ENCODE peak calls at places on chromosome 10, in five cellular contexts. R, A, G, M and Y are unnamed samples.

GRCh38 chr10:116113721-116114501 is 159.1 kb downstream of the GFRA1 start:
- DNase-seq in R (peak), A (peak), G (no peak), M (no peak), Y (peak)

GRCh38 chr10:45453639-45454250 is 79.7 kb downstream of the ALOX5 start:
- DNase-seq in R (no peak), A (no peak), G (no peak), M (no peak), Y (no peak)

GRCh38 chr10:71124921-71125748 is 87.2 kb upstream of the UNC5B start:
- DNase-seq in R (no peak), A (no peak), G (no peak), M (no peak), Y (no peak)

GRCh38 chr10:76432274-76433012 is 1001.0 kb downstream of the LRMDA start:
- DNase-seq in R (peak), A (peak), G (peak), M (no peak), Y (no peak)

GRCh38 chr10:103715430-103715829 is 139.9 kb downstream of the SH3PXD2A start:
- DNase-seq in R (peak), A (peak), G (no peak), M (no peak), Y (peak)

GRCh38 chr10:5606321-5606720 is 60.1 kb downstream of the ASB13 start:
- DNase-seq in R (no peak), A (no peak), G (no peak), M (no peak), Y (no peak)

GRCh38 chr10:13349776-13350274 is 1.7 kb upstream of the SEPHS1 start:
- DNase-seq in R (peak), A (peak), G (no peak), M (peak), Y (no peak)

GRCh38 chr10:12376211-12376610 is 26.9 kb downstream of the CAMK1D start:
- DNase-seq in R (no peak), A (no peak), G (no peak), M (no peak), Y (no peak)

GRCh38 chr10:31650010-31650409 is 278.6 kb downstream of the ARHGAP12 start:
- DNase-seq in R (peak), A (peak), G (peak), M (no peak), Y (peak)

GRCh38 chr10:114829160-114829909 is 7.8 kb downstream of the FHIP2A start:
- DNase-seq in R (no peak), A (no peak), G (no peak), M (no peak), Y (no peak)

GRCh38 chr10:80520661-80521488 is 16.8 kb upstream of the SH2D4B start:
- DNase-seq in R (no peak), A (no peak), G (no peak), M (no peak), Y (no peak)

GRCh38 chr10:125955766-125956165 is 59.4 kb downstream of the FANK1 start:
- DNase-seq in R (no peak), A (no peak), G (no peak), M (no peak), Y (no peak)

GRCh38 chr10:15461353-15462108 is 90.4 kb upstream of the FAM171A1 start:
- DNase-seq in R (peak), A (peak), G (peak), M (no peak), Y (peak)

GRCh38 chr10:89213191-89213808 is 6.2 kb upstream of the CH25H start:
- DNase-seq in R (peak), A (peak), G (no peak), M (no peak), Y (no peak)

GRCh38 chr10:3091346-3091787 is 24.0 kb downstream of the PFKP start:
- DNase-seq in R (peak), A (peak), G (no peak), M (no peak), Y (peak)

GRCh38 chr10:387949-388660 is 252.8 kb downstream of the ZMYND11 start:
- DNase-seq in R (no peak), A (no peak), G (no peak), M (peak), Y (no peak)

GRCh38 chr10:75097666-75098285 is 13.7 kb upstream of the SAMD8 start:
- DNase-seq in R (peak), A (peak), G (no peak), M (no peak), Y (no peak)

GRCh38 chr10:15052121-15052520 is 8.4 kb downstream of the OLAH start:
- DNase-seq in R (peak), A (peak), G (no peak), M (no peak), Y (no peak)

GRCh38 chr10:97072851-97073665 is 112.7 kb downstream of the SLIT1 start:
- DNase-seq in R (peak), A (peak), G (peak), M (peak), Y (peak)

GRCh38 chr10:76119515-76119914 is 688.1 kb downstream of the LRMDA start:
- DNase-seq in R (peak), A (peak), G (no peak), M (no peak), Y (peak)

GRCh38 chr10:79404231-79404609 is 41.2 kb downstream of the ZCCHC24 start:
- DNase-seq in R (peak), A (peak), G (no peak), M (no peak), Y (peak)

GRCh38 chr10:4450981-4451501 is 375.0 kb upstream of the AKR1E2 start:
- DNase-seq in R (peak), A (peak), G (peak), M (no peak), Y (peak)

GRCh38 chr10:78553792-78554191 is 515.0 kb upstream of the ZMIZ1 start:
- DNase-seq in R (no peak), A (no peak), G (no peak), M (no peak), Y (no peak)

GRCh38 chr10:78541528-78542470 is 508.1 kb downstream of the RPS24 start:
- DNase-seq in R (peak), A (peak), G (no peak), M (no peak), Y (no peak)

GRCh38 chr10:108861181-108861754 is 1062.0 kb downstream of the XPNPEP1 start:
- DNase-seq in R (no peak), A (no peak), G (no peak), M (no peak), Y (no peak)

GRCh38 chr10:53079283-53079682 is 306.7 kb upstream of the MBL2 start:
- DNase-seq in R (peak), A (no peak), G (no peak), M (no peak), Y (no peak)

GRCh38 chr10:56823849-56824248 is 462.8 kb upstream of the ZWINT start:
- DNase-seq in R (no peak), A (no peak), G (no peak), M (no peak), Y (no peak)

GRCh38 chr10:14036233-14036632 is 294.5 kb downstream of the FRMD4A start:
- DNase-seq in R (no peak), A (no peak), G (no peak), M (no peak), Y (no peak)

GRCh38 chr10:99908512-99908911 is 101.2 kb downstream of the DNMBP start:
- DNase-seq in R (no peak), A (no peak), G (no peak), M (no peak), Y (no peak)

GRCh38 chr10:7969623-7970022 is 84.9 kb upstream of the GATA3 start:
- DNase-seq in R (no peak), A (no peak), G (no peak), M (no peak), Y (no peak)

GRCh38 chr10:24446739-24447138 is 237.8 kb downstream of the KIAA1217 start:
- DNase-seq in R (peak), A (peak), G (peak), M (no peak), Y (no peak)

GRCh38 chr10:55800607-55801241 is 560.3 kb downstream of the ZWINT start:
- DNase-seq in R (no peak), A (no peak), G (no peak), M (no peak), Y (no peak)
- TF ChIP-seq CTCF in R (no peak), A (no peak), G (no peak), M (no peak), Y (no peak)

DNA sequence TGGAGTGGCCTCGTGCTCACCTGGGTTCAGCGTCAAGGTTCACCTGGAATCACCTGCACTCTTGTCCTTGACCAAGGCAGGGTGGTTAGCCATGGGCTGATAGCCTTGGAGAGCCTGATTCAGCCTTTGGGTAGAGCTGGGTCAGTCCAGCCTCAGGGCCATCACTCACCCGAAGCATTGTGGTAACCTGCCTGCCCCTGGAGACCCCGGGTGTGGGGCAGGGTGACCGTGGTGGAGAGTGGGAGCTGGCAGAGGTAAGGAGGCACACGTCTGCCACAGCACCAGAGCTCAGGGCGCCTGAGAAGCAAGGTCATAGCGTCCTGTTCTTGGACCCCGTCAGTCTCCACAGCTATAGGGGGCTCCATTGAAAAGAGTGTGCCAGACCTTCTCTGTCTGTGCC is 27.7 kb upstream of the WDFY4 start:
- DNase-seq in R (no peak), A (no peak), G (no peak), M (no peak), Y (no peak)
- H3K4me3 ChIP-seq in R (no peak), A (no peak), G (peak), M (peak), Y (no peak)

GRCh38 chr10:110871236-110872084 is at the start of gene PDCD4:
- DNase-seq in R (peak), A (peak), G (peak), M (peak), Y (peak)

GRCh38 chr10:110870823-110871235 is 899 bp upstream of the PDCD4 start:
- DNase-seq in R (no peak), A (no peak), G (no peak), M (peak), Y (no peak)

GRCh38 chr10:110872984-110873569 is 1.3 kb downstream of the PDCD4 start:
- DNase-seq in R (peak), A (no peak), G (no peak), M (no peak), Y (no peak)

GRCh38 chr10:110873951-110874350 is 2.2 kb downstream of the PDCD4 start:
- DNase-seq in R (no peak), A (no peak), G (no peak), M (no peak), Y (no peak)

DNA sequence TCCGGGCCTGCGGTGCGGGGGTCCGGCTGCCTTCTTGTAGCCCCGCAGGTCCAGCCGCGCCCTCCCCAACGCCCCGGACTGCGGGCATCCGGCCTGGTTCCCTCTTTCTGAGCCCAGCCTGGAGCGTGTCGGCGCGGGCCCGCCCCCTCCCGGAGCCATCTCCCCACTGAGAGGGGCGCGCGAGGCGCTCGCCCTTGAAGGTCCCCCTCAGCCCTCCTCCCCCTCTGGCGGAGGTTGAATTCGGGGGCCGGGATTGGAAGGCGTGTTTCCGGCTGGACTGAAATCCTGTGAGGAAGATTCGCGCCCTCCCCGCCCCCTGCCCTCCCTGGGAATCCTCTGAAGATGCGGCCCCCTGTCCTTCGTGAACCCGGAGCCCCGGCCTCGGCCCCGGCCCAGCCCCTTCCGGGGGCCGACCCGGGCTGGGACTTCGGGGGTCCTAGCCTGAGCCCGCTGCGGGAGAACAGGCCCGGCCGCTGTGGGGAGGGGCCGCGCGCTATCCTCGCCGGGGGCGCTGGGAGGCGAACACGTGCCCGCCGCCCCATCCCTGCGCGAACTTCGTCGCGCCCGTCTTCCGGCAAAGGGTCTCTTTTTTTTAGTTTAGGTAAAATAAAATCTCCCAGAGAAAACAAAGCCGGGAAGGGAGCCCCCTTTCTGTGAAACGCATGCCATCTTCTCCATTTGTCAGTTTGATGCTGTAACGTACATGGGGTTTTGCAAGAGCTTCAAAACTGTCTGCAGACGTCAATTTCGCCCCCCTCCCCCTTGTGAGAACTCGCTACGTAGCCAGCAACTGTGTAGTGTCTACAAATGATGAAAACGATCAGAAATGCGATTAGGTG is 636 bp downstream of the PDCD4 start:
- DNase-seq in R (peak), A (peak), G (no peak), M (peak), Y (peak)
- TF ChIP-seq CTCF in R (peak), A (peak), G (peak), M (no peak), Y (peak)

DNA sequence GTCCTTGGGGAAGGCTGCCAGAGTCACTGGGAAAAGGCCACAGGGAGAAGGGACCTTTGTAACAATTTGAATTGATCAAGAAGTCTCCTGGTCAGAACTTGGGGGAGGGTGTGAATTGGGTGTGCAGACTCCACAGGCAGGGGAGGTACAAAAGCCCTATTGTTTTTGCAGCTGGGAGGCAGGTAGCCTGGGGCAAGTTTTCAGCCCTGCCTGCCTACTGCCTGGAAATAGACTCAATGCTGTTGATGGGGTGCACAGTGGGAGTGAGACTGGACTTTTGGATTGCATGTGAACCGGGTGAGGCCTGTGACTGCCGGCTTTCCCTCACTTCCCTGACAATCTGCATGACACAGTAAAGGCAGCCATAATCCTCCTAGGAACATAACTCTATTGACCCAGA is 947.0 kb downstream of the REEP3 start:
- DNase-seq in R (no peak), A (no peak), G (no peak), M (no peak), Y (no peak)
- H3K4me3 ChIP-seq in R (no peak), A (no peak), G (no peak), M (no peak), Y (no peak)

DNA sequence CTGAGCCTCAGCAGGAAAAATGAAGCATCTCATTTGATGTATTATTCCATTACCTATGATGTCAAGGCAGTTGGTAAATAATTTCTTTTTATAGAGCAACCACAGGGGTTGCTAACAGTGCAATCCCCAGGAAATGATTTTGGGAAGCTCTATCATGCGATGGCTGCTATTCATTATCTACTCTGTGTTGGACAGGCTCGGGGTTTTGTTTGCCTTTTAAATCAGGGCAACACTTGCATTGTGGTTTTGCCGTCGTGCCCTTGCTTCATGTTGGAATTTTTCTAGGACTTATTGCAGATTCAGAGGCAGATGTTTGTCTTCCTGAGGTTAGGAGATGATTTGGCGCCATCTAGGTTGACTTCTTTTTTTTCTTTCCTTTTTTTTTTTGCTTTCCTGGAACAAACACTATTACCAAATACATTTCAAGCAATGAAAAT is 128.4 kb downstream of the BICC1 start:
- DNase-seq in R (peak), A (peak), G (peak), M (no peak), Y (peak)
- TF ChIP-seq CTCF in R (peak), A (no peak), G (peak), M (no peak), Y (peak)

DNA sequence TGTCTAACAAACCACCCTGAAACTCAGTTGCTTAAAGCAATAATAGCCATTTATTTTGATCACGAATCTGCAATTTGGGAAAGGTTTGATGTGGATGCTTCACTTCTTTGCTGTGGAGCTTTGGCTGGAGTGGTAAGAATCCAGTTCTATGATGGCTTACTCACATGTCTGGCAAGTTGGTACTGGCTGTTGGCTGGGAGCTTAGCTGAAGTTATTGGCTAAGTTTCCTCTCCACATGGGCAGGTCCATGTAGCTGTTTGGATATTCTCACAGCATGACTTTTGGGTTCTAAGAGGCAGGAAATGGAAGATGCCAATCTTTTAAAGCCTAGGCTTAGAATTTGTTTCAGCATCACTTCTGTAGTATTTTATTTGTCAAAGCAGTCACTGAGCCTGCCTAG is 277.6 kb upstream of the NRP1 start:
- DNase-seq in R (peak), A (no peak), G (no peak), M (no peak), Y (peak)
- H3K4me3 ChIP-seq in R (peak), A (no peak), G (no peak), M (no peak), Y (no peak)

DNA sequence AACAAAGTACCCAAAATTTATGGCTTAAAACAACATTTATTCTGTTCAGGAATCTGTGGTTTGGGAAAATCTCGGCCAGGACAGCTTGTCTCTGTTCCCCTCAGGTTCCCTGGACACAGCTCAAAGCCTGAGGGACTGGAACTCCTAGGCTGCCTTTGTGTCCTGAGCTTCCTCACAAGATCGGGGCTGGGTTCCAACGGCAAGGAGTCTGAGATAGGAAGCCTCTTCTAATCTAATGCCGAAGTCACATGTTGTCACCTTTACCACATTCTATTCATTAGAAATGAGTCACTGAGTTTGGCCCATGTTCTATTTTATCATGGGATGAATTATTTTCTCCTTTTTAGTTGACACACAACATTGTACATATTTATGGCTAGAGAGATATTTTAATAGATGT is 80.5 kb downstream of the ANKRD26 start:
- DNase-seq in R (no peak), A (no peak), G (no peak), M (no peak), Y (no peak)
- TF ChIP-seq CTCF in R (no peak), A (no peak), G (no peak), M (no peak), Y (no peak)

GRCh38 chr10:22629126-22629525 is 85.3 kb downstream of the PIP4K2A start:
- DNase-seq in R (no peak), A (no peak), G (no peak), M (no peak), Y (no peak)

GRCh38 chr10:22631646-22632278 is 82.6 kb downstream of the PIP4K2A start:
- DNase-seq in R (no peak), A (peak), G (no peak), M (no peak), Y (no peak)

GRCh38 chr10:22629843-22630228 is 84.5 kb downstream of the PIP4K2A start:
- DNase-seq in R (no peak), A (no peak), G (no peak), M (no peak), Y (no peak)

GRCh38 chr10:22631185-22631584 is 83.2 kb downstream of the PIP4K2A start:
- DNase-seq in R (no peak), A (no peak), G (no peak), M (no peak), Y (no peak)

DNA sequence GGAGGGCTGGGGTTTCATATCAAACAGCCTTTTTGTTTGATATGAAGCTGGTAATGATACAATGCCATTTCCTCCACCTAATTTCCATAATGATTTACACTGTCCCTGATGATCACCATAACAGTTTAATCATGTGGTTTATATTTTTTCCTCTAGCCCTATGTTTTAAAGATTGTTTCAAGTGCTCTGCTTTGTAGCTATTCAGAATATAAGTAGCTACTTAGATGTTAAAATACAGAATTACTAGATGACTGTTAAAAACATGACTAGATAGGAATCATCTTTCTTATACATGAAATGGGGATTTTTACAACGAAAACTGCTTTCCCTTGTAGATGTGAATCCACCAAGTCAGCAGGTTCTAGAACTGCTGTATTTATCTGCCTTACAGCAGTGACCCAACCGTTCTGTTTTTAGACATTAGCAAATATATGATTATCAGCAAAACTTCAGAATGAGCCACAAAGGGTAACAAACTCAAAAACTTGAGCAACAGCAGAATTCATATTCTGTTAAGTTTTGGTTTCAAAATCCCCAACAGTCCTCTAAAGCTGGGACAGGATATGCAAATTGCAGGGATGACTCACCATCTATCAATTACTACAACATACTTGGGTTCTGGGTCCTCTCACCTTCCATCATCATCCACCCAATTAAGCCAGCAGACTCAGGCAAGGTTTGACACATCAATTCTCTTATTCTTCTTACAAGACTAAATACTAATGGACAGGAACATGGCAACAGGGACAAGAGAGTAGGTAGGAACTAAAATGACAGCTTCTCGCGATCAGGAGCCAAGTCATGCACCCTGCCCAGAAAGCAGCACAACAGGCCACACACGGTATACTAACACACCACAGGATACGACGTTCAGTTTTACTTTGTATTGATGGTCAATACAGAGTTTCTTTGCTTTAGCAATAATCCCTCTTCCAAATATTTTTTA is 83.9 kb downstream of the PIP4K2A start:
- DNase-seq in R (peak), A (peak), G (no peak), M (no peak), Y (no peak)
- H3K4me3 ChIP-seq in R (no peak), A (no peak), G (no peak), M (peak), Y (no peak)